ENCODE peak calls at places on chromosomes 12 and 14, in six cellular contexts. One of them, this sample, is unnamed.

GRCh38 chr12:51820721-51821422 is 27.6 kb downstream of the FIGNL2 start:
- DNase-seq in activated T-cell treated with anti-CD3 and anti-CD28 coated beads for 1 hour: peak; percentile 70
- DNase-seq in putamen: peak; percentile 78
- DNase-seq in GM06990: peak; percentile 55
- DNase-seq in GDM1: peak; percentile 16
- DNase-seq in central memory CD4-positive, alpha-beta T cell: peak; percentile 64
- DNase-seq in this sample: no peak

GRCh38 chr12:32089156-32089950 is 17.3 kb upstream of the BICD1 start:
- DNase-seq in activated T-cell treated with anti-CD3 and anti-CD28 coated beads for 1 hour: no peak
- DNase-seq in GM06990: no peak
- DNase-seq in central memory CD4-positive, alpha-beta T cell: no peak
- DNase-seq in putamen: no peak
- DNase-seq in GDM1: no peak
- DNase-seq in this sample: no peak

GRCh38 chr12:46887870-46888269 is 62.1 kb upstream of the SLC38A4 start:
- DNase-seq in activated T-cell treated with anti-CD3 and anti-CD28 coated beads for 1 hour: no peak
- DNase-seq in putamen: no peak
- DNase-seq in GM06990: no peak
- DNase-seq in central memory CD4-positive, alpha-beta T cell: no peak
- DNase-seq in GDM1: no peak
- DNase-seq in this sample: no peak

GRCh38 chr12:91590991-91591987 is 408.7 kb upstream of the DCN start:
- DNase-seq in central memory CD4-positive, alpha-beta T cell: no peak
- DNase-seq in activated T-cell treated with anti-CD3 and anti-CD28 coated beads for 1 hour: no peak
- DNase-seq in GDM1: no peak
- DNase-seq in GM06990: no peak
- DNase-seq in putamen: no peak
- DNase-seq in this sample: no peak

GRCh38 chr12:43289412-43289811 is 262.6 kb downstream of the ADAMTS20 start:
- DNase-seq in activated T-cell treated with anti-CD3 and anti-CD28 coated beads for 1 hour: no peak
- DNase-seq in central memory CD4-positive, alpha-beta T cell: no peak
- DNase-seq in GDM1: no peak
- DNase-seq in GM06990: no peak
- DNase-seq in putamen: no peak
- DNase-seq in this sample: no peak

GRCh38 chr12:4138051-4138450 is 135.5 kb upstream of the CCND2 start:
- DNase-seq in GDM1: no peak
- DNase-seq in putamen: no peak
- DNase-seq in GM06990: no peak
- DNase-seq in activated T-cell treated with anti-CD3 and anti-CD28 coated beads for 1 hour: no peak
- DNase-seq in central memory CD4-positive, alpha-beta T cell: no peak
- DNase-seq in this sample: no peak

GRCh38 chr12:85575115-85576096 is 260.8 kb downstream of the RASSF9 start:
- DNase-seq in activated T-cell treated with anti-CD3 and anti-CD28 coated beads for 1 hour: no peak
- DNase-seq in central memory CD4-positive, alpha-beta T cell: no peak
- DNase-seq in GDM1: peak; percentile 1
- DNase-seq in putamen: peak; percentile 5
- DNase-seq in GM06990: no peak
- DNase-seq in this sample: peak; percentile 57

GRCh38 chr14:77459072-77459723 is 1.3 kb downstream of the AHSA1 start:
- DNase-seq in GDM1: peak; percentile 58
- DNase-seq in activated T-cell treated with anti-CD3 and anti-CD28 coated beads for 1 hour: peak; percentile 38
- DNase-seq in GM06990: peak; percentile 30
- DNase-seq in putamen: peak; percentile 78
- DNase-seq in central memory CD4-positive, alpha-beta T cell: peak; percentile 46
- DNase-seq in this sample: peak; percentile 93

GRCh38 chr12:117032593-117033381 is 66.4 kb downstream of the TESC start:
- DNase-seq in GM06990: no peak
- DNase-seq in activated T-cell treated with anti-CD3 and anti-CD28 coated beads for 1 hour: no peak
- DNase-seq in GDM1: no peak
- DNase-seq in central memory CD4-positive, alpha-beta T cell: no peak
- DNase-seq in putamen: no peak
- DNase-seq in this sample: no peak

GRCh38 chr14:73634333-73634833 is 10.4 kb upstream of the DNAL1 start:
- DNase-seq in GDM1: no peak
- DNase-seq in GM06990: peak; percentile 18
- DNase-seq in central memory CD4-positive, alpha-beta T cell: no peak
- DNase-seq in putamen: no peak
- DNase-seq in activated T-cell treated with anti-CD3 and anti-CD28 coated beads for 1 hour: no peak
- DNase-seq in this sample: no peak

GRCh38 chr14:52694761-52695480 is 437 bp downstream of the ERO1A start:
- DNase-seq in putamen: peak; percentile 20
- DNase-seq in GM06990: no peak
- DNase-seq in GDM1: peak; percentile 24
- DNase-seq in central memory CD4-positive, alpha-beta T cell: peak; percentile 74
- DNase-seq in activated T-cell treated with anti-CD3 and anti-CD28 coated beads for 1 hour: peak; percentile 35
- DNase-seq in this sample: peak; percentile 46

GRCh38 chr12:30989754-30990153 is 63.2 kb downstream of the TSPAN11 start:
- DNase-seq in GDM1: no peak
- DNase-seq in GM06990: peak; percentile 24
- DNase-seq in activated T-cell treated with anti-CD3 and anti-CD28 coated beads for 1 hour: no peak
- DNase-seq in central memory CD4-positive, alpha-beta T cell: no peak
- DNase-seq in putamen: no peak
- DNase-seq in this sample: no peak

GRCh38 chr14:80584638-80585505 is 356.7 kb downstream of the CEP128 start:
- DNase-seq in GM06990: no peak
- DNase-seq in activated T-cell treated with anti-CD3 and anti-CD28 coated beads for 1 hour: no peak
- DNase-seq in putamen: no peak
- DNase-seq in central memory CD4-positive, alpha-beta T cell: no peak
- DNase-seq in GDM1: no peak
- DNase-seq in this sample: no peak

GRCh38 chr12:98595152-98595988 is 1.9 kb downstream of the SLC25A3 start:
- DNase-seq in activated T-cell treated with anti-CD3 and anti-CD28 coated beads for 1 hour: no peak
- DNase-seq in putamen: no peak
- DNase-seq in central memory CD4-positive, alpha-beta T cell: peak; percentile 14
- DNase-seq in GDM1: no peak
- DNase-seq in GM06990: no peak
- DNase-seq in this sample: peak; percentile 13

GRCh38 chr14:68784298-68784910 is 8.5 kb downstream of the ZFP36L1 start:
- DNase-seq in central memory CD4-positive, alpha-beta T cell: no peak
- DNase-seq in putamen: no peak
- DNase-seq in GDM1: no peak
- DNase-seq in activated T-cell treated with anti-CD3 and anti-CD28 coated beads for 1 hour: no peak
- DNase-seq in GM06990: peak; percentile 43
- DNase-seq in this sample: no peak

GRCh38 chr12:53505086-53505485 is 2.2 kb downstream of the NPFF start:
- DNase-seq in putamen: no peak
- DNase-seq in GM06990: no peak
- DNase-seq in GDM1: no peak
- DNase-seq in central memory CD4-positive, alpha-beta T cell: no peak
- DNase-seq in activated T-cell treated with anti-CD3 and anti-CD28 coated beads for 1 hour: no peak
- DNase-seq in this sample: no peak

GRCh38 chr12:50986961-50987737 is 34.8 kb downstream of the HIGD1C start:
- DNase-seq in putamen: peak; percentile 70
- DNase-seq in central memory CD4-positive, alpha-beta T cell: peak; percentile 9
- DNase-seq in GDM1: no peak
- DNase-seq in GM06990: peak; percentile 12
- DNase-seq in activated T-cell treated with anti-CD3 and anti-CD28 coated beads for 1 hour: no peak
- DNase-seq in this sample: peak; percentile 79

GRCh38 chr14:21220874-21221477 is 48.3 kb downstream of the HNRNPC start:
- DNase-seq in GDM1: no peak
- DNase-seq in GM06990: no peak
- DNase-seq in putamen: no peak
- DNase-seq in activated T-cell treated with anti-CD3 and anti-CD28 coated beads for 1 hour: no peak
- DNase-seq in central memory CD4-positive, alpha-beta T cell: no peak
- DNase-seq in this sample: no peak

GRCh38 chr12:108641446-108642268 is 8.0 kb upstream of the SELPLG start:
- DNase-seq in activated T-cell treated with anti-CD3 and anti-CD28 coated beads for 1 hour: no peak
- DNase-seq in putamen: no peak
- DNase-seq in GDM1: no peak
- DNase-seq in central memory CD4-positive, alpha-beta T cell: no peak
- DNase-seq in GM06990: no peak
- DNase-seq in this sample: peak; percentile 71

GRCh38 chr14:68345738-68346137 is 447.1 kb downstream of the ZFP36L1 start:
- DNase-seq in putamen: no peak
- DNase-seq in GDM1: no peak
- DNase-seq in central memory CD4-positive, alpha-beta T cell: no peak
- DNase-seq in GM06990: no peak
- DNase-seq in activated T-cell treated with anti-CD3 and anti-CD28 coated beads for 1 hour: no peak
- DNase-seq in this sample: no peak

GRCh38 chr12:108457006-108457733 is 57.9 kb upstream of the FICD start:
- DNase-seq in putamen: peak; percentile 49
- DNase-seq in central memory CD4-positive, alpha-beta T cell: peak; percentile 18
- DNase-seq in GDM1: peak; percentile 17
- DNase-seq in GM06990: peak; percentile 18
- DNase-seq in activated T-cell treated with anti-CD3 and anti-CD28 coated beads for 1 hour: no peak
- DNase-seq in this sample: peak; percentile 59

GRCh38 chr12:9943244-9943643 is 11.1 kb upstream of the CLEC2A start:
- DNase-seq in GDM1: peak; percentile 59
- DNase-seq in activated T-cell treated with anti-CD3 and anti-CD28 coated beads for 1 hour: no peak
- DNase-seq in GM06990: no peak
- DNase-seq in putamen: no peak
- DNase-seq in central memory CD4-positive, alpha-beta T cell: no peak
- DNase-seq in this sample: no peak

GRCh38 chr14:71687115-71687836 is 245.0 kb upstream of the RGS6 start:
- DNase-seq in central memory CD4-positive, alpha-beta T cell: no peak
- DNase-seq in putamen: no peak
- DNase-seq in activated T-cell treated with anti-CD3 and anti-CD28 coated beads for 1 hour: no peak
- DNase-seq in GDM1: no peak
- DNase-seq in GM06990: no peak
- DNase-seq in this sample: no peak

GRCh38 chr14:64755661-64756265 is 51.5 kb downstream of the PLEKHG3 start:
- DNase-seq in central memory CD4-positive, alpha-beta T cell: peak; percentile 92
- DNase-seq in activated T-cell treated with anti-CD3 and anti-CD28 coated beads for 1 hour: peak; percentile 42
- DNase-seq in GDM1: no peak
- DNase-seq in GM06990: peak; percentile 51
- DNase-seq in putamen: no peak
- DNase-seq in this sample: no peak

GRCh38 chr12:15336772-15337553 is 14.7 kb downstream of the PTPRO start:
- DNase-seq in central memory CD4-positive, alpha-beta T cell: no peak
- DNase-seq in activated T-cell treated with anti-CD3 and anti-CD28 coated beads for 1 hour: no peak
- DNase-seq in GM06990: no peak
- DNase-seq in GDM1: no peak
- DNase-seq in putamen: no peak
- DNase-seq in this sample: no peak

GRCh38 chr14:58708004-58708403 is 70.2 kb downstream of the DACT1 start:
- DNase-seq in GM06990: no peak
- DNase-seq in putamen: no peak
- DNase-seq in activated T-cell treated with anti-CD3 and anti-CD28 coated beads for 1 hour: no peak
- DNase-seq in GDM1: no peak
- DNase-seq in central memory CD4-positive, alpha-beta T cell: no peak
- DNase-seq in this sample: no peak

GRCh38 chr12:51320311-51320694 is 3.7 kb downstream of the BIN2 start:
- DNase-seq in activated T-cell treated with anti-CD3 and anti-CD28 coated beads for 1 hour: no peak
- DNase-seq in putamen: no peak
- DNase-seq in central memory CD4-positive, alpha-beta T cell: no peak
- DNase-seq in GM06990: no peak
- DNase-seq in GDM1: no peak
- DNase-seq in this sample: no peak

GRCh38 chr14:74621556-74621955 is 9.5 kb upstream of the LTBP2 start:
- DNase-seq in GDM1: no peak
- DNase-seq in GM06990: no peak
- DNase-seq in central memory CD4-positive, alpha-beta T cell: no peak
- DNase-seq in activated T-cell treated with anti-CD3 and anti-CD28 coated beads for 1 hour: no peak
- DNase-seq in putamen: no peak
- DNase-seq in this sample: no peak

GRCh38 chr14:103436533-103436932 is 51.3 kb downstream of the MARK3 start:
- DNase-seq in GM06990: no peak
- DNase-seq in GDM1: no peak
- DNase-seq in central memory CD4-positive, alpha-beta T cell: no peak
- DNase-seq in putamen: no peak
- DNase-seq in activated T-cell treated with anti-CD3 and anti-CD28 coated beads for 1 hour: no peak
- DNase-seq in this sample: no peak